ENCODE peak calls at places on chromosome 18, in seven cellular contexts. Y is neural progenitor cell, L is right lobe of liver, M is endothelial cell of umbilical vein, V is sigmoid colon, B is HL-60, P is transverse colon. J is an unnamed sample.

GRCh38 chr18:63590966-63591695 is 4.0 kb downstream of the SERPINB13 start:
- DNase-seq in Y (no peak), M (no peak), L (no peak), V (no peak), B (no peak), P (no peak), J (no peak)

GRCh38 chr18:7593194-7593819 is 26.2 kb downstream of the PTPRM start:
- DNase-seq in V (no peak), P (no peak), M (no peak), L (no peak), B (no peak), Y (no peak), J (no peak)

GRCh38 chr18:24181806-24182205 is 42.9 kb downstream of the CABYR start:
- DNase-seq in B (no peak), V (no peak), L (no peak), P (no peak), M (no peak), Y (no peak), J (no peak)

GRCh38 chr18:30712383-30712782 is 330.2 kb downstream of the DSC3 start:
- DNase-seq in M (no peak), B (no peak), Y (no peak), L (no peak), V (no peak), P (no peak), J (no peak)

GRCh38 chr18:41828137-41828536 is 126.9 kb upstream of the PIK3C3 start:
- DNase-seq in Y (no peak), P (no peak), M (no peak), V (no peak), B (no peak), L (no peak), J (no peak)

GRCh38 chr18:13810950-13811485 is 12.9 kb upstream of the MC5R start:
- DNase-seq in V (no peak), B (no peak), Y (no peak), M (no peak), L (no peak), P (no peak), J (no peak)

GRCh38 chr18:51191139-51191717 is 6.3 kb downstream of the MEX3C start:
- DNase-seq in B (no peak), P (no peak), V (no peak), Y (no peak), M (no peak), L (no peak), J (no peak)

GRCh38 chr18:65907281-65907680 is 156.5 kb downstream of the CDH7 start:
- DNase-seq in M (no peak), V (no peak), B (no peak), P (no peak), Y (no peak), L (no peak), J (no peak)

GRCh38 chr18:64893349-64893748 is 744.5 kb upstream of the LINC00305 start:
- DNase-seq in B (no peak), P (no peak), M (no peak), V (no peak), L (no peak), Y (peak), J (no peak)

GRCh38 chr18:34933880-34934689 is 107.1 kb upstream of the MAPRE2 start:
- DNase-seq in B (no peak), Y (no peak), P (no peak), L (no peak), V (no peak), M (no peak), J (no peak)

GRCh38 chr18:61618816-61619215 is 274.0 kb downstream of the RNF152 start:
- DNase-seq in P (no peak), L (no peak), V (no peak), B (no peak), M (no peak), Y (no peak), J (no peak)

GRCh38 chr18:25974630-25975077 is 115.8 kb downstream of the SS18 start:
- DNase-seq in L (no peak), P (no peak), V (no peak), M (no peak), Y (no peak), B (no peak), J (no peak)

GRCh38 chr18:25982961-25983360 is 107.5 kb downstream of the SS18 start:
- DNase-seq in B (no peak), P (no peak), L (no peak), M (no peak), V (no peak), Y (no peak), J (no peak)

GRCh38 chr18:25979358-25979727 is 111.1 kb downstream of the SS18 start:
- DNase-seq in V (no peak), Y (no peak), P (no peak), L (no peak), M (no peak), B (no peak), J (no peak)
- H3K27ac ChIP-seq in V (no peak), Y (no peak), P (no peak), L (no peak), M (no peak), B (no peak), J (no peak)

DNA sequence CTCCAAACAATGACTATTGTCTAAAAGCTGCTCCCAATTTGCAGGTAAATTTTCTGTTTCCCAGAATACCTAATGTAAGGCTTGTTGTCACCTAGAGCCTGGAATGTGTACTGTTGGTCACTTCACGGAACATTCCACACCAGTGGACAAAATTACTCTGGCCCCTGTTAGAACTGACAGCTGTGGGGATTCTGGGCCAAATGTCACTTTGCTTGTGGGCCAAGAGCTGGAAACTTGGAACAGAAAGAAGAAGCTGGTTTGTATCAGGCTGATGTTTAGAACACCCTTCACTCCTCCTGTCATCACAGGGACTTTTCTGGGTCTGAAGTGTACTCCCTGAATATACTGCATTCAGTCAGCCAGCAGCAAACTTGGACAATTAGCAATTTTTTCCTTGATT is 495.6 kb upstream of the SYT4 start:
- DNase-seq in P (no peak), B (no peak), Y (no peak), M (no peak), V (no peak), L (no peak), J (no peak)
- TF ChIP-seq CTCF in P (no peak), B (no peak), Y (no peak), M (no peak), V (no peak), L (no peak), J (no peak)

GRCh38 chr18:48785686-48786470 is 164.9 kb downstream of the SMAD7 start:
- DNase-seq in P (no peak), Y (no peak), M (no peak), V (peak), L (peak), B (no peak), J (peak)

GRCh38 chr18:48788378-48788777 is 162.4 kb downstream of the SMAD7 start:
- DNase-seq in B (no peak), Y (no peak), V (peak), P (no peak), M (no peak), L (no peak), J (no peak)

GRCh38 chr18:48786621-48787522 is 163.9 kb downstream of the SMAD7 start:
- DNase-seq in L (peak), V (peak), P (no peak), B (no peak), Y (no peak), M (no peak), J (no peak)

GRCh38 chr18:48789259-48789812 is 161.4 kb downstream of the SMAD7 start:
- DNase-seq in B (no peak), P (no peak), M (peak), L (no peak), Y (no peak), V (no peak), J (no peak)

DNA sequence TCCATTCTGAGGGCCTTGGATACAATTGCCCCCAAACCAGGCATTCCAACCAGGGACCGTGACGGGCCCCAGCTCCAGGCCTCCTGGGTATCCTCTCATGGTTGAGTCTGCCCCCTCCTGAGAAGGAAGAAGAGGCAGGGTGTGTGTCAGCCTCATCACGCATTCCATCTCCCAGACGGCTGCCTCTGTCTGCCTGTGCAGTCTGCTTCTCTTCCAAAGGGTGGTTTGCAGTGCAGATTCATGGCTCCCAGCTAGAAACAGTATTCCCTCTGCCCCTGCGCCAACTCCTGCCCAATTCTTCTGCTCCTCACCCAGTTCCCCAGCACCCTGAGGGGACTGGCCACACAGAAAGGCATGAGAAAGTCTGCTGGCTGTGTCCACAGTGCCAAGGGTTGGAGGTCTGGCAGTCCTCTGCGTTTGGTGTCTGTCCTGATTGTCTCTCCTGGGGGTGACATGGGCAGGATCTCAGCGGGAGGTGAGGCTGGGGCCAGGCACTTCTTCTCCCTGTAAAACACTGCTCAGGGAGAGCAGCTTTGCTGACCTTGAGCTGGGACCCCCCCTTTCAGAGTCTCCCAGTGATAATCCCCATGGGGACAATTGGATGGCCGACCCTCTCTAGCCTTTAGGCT is 163.1 kb downstream of the SMAD7 start:
- DNase-seq in P (no peak), Y (no peak), L (peak), M (no peak), V (peak), B (no peak), J (peak)
- H3K27ac ChIP-seq in P (no peak), Y (no peak), L (no peak), M (no peak), V (no peak), B (no peak), J (no peak)

GRCh38 chr18:78071146-78071710 is 821.6 kb downstream of the GALR1 start:
- DNase-seq in V (no peak), Y (no peak), L (no peak), B (no peak), P (no peak), M (no peak), J (no peak)

GRCh38 chr18:78074400-78075020 is 824.9 kb downstream of the GALR1 start:
- DNase-seq in Y (peak), L (no peak), M (no peak), B (no peak), V (no peak), P (no peak), J (no peak)

GRCh38 chr18:78069784-78070664 is 820.4 kb downstream of the GALR1 start:
- DNase-seq in Y (no peak), P (peak), M (no peak), B (no peak), L (no peak), V (peak), J (peak)

GRCh38 chr18:78073275-78073674 is 823.6 kb downstream of the GALR1 start:
- DNase-seq in L (no peak), B (no peak), M (no peak), Y (peak), P (no peak), V (no peak), J (no peak)
- TF ChIP-seq CTCF in L (peak), B (no peak), M (no peak), Y (peak), P (peak), V (no peak), J (no peak)

DNA sequence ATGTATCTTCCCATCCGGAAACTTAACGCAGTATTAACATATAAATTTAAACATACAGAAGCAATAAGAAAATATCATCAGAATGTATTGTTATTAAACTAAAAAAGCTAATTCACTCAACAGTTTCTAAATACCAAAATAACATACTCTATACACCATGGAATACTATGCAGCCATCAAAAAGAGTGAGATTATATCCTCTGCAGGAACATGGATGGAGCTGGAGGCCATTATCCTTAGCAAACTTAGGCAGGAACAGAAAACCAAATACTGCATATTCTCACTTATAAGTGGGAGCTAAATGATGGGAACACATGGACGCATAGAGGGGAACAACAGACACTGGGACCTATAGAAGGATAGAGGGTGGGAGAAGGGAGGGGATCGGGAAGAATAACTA is 127.1 kb downstream of the CD226 start:
- DNase-seq in B (no peak), Y (no peak), V (no peak), L (no peak), M (no peak), P (no peak), J (no peak)
- H3K27ac ChIP-seq in B (no peak), Y (no peak), V (no peak), L (no peak), M (no peak), P (no peak), J (no peak)

GRCh38 chr18:74331404-74331803 is 15.8 kb downstream of the C18orf63 start:
- DNase-seq in P (no peak), V (no peak), M (no peak), Y (peak), L (no peak), B (no peak), J (no peak)
- TF ChIP-seq CTCF in P (peak), V (no peak), M (no peak), Y (peak), L (peak), B (peak), J (no peak)

GRCh38 chr18:12656671-12657047 is 1.2 kb downstream of the SPIRE1 start:
- DNase-seq in L (no peak), V (no peak), M (peak), P (no peak), B (no peak), Y (no peak), J (no peak)
- H3K27ac ChIP-seq in L (peak), V (peak), M (peak), P (peak), B (no peak), Y (no peak), J (peak)

GRCh38 chr18:21747764-21748693 is 7.4 kb downstream of the MIB1 start:
- DNase-seq in B (no peak), L (no peak), M (no peak), Y (no peak), P (no peak), V (no peak), J (no peak)

GRCh38 chr18:21742323-21742687 is 1.7 kb downstream of the MIB1 start:
- DNase-seq in L (no peak), Y (no peak), B (no peak), M (peak), P (no peak), V (no peak), J (no peak)

GRCh38 chr18:21743166-21743831 is 2.7 kb downstream of the MIB1 start:
- DNase-seq in B (no peak), L (no peak), Y (no peak), M (no peak), V (no peak), P (no peak), J (no peak)

GRCh38 chr18:21747268-21747667 is 6.7 kb downstream of the MIB1 start:
- DNase-seq in Y (no peak), B (no peak), M (no peak), L (no peak), V (no peak), P (no peak), J (no peak)

DNA sequence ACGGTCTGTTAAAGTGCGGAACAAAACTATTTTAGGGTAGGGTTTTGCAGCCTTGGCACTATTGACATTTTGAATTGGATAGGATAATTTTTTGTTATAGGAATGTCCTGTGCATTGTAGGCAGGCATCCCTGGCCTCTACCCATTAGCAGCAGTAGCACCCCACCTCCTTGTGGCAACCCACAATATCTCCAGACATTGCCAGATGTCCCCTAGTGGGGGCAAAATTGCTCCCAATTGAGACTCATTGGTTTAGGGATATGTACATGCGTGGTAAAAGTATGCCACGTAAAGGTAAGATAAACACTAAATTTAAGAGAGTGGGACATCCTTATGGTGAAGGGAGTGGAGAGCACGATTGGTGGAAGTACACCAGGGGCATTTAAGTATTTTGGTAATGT is 4.6 kb downstream of the MIB1 start:
- DNase-seq in L (no peak), V (no peak), B (no peak), Y (no peak), P (no peak), M (no peak), J (no peak)
- TF ChIP-seq CTCF in L (no peak), V (no peak), B (no peak), Y (peak), P (no peak), M (no peak), J (no peak)

DNA sequence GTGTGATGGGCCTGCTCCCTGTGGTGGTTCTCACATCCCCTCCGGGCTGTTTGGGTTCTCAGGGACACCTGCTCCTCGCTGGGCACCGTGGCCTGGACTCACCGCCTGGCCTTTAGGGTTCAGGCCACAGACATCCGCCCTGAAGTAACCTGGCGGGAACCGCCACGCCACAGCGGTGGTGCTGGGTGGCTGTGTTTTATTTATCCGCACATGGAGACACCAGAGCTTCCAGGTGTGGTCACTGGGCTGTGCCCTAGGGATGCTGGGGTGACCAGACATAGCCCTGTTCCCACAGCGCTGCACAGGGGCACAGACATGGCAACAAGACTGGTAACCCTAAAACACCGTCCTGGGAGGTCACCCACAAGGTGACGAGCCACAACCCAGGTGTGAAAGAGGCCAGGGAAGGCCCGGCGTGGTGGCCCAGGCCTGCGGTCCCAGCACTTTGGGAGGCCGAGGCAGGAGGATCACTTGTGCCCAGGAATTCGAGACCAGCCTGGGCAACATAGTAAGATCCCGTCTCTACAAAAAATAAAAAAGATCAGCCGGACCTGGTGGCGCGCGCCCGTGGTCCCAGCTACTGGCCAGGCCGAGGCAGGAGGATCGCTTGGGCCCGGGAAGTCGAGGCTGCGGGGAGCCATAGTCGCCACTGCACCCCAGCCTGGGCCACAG is 649 bp upstream of the HSBP1L1 start:
- DNase-seq in M (no peak), Y (no peak), P (no peak), L (no peak), V (no peak), B (no peak), J (no peak)
- H3K27ac ChIP-seq in M (no peak), Y (no peak), P (peak), L (peak), V (peak), B (no peak), J (peak)

DNA sequence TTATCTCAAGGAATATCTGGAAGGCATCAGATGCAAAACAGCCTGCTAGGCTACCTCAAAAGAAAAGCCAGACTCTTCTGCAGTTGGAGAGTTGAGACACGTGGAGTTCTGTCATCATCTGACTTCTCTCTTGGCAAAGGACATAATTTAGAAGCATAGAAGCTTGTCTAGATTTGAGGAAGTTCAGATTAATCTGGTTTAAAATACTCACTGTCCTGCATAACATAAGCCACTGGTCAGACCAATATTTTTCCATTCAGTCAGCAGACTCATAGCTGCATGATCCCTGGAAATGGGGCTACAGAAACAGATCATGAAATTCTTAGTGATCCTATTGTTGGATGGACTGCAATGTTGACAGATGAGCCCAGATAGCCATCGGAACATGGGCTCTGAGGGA is 349.0 kb downstream of the TXNL1 start:
- DNase-seq in Y (no peak), B (no peak), M (no peak), L (no peak), P (no peak), V (no peak), J (no peak)
- TF ChIP-seq CTCF in Y (no peak), B (no peak), M (no peak), L (no peak), P (no peak), V (no peak), J (no peak)